ENCODE peak calls at places on chromosomes 12 and 14, in seven cellular contexts. P, V, T, C, A, H and J are unnamed samples.

GRCh38 chr12:64877363-64878004 is 53.0 kb downstream of the TBC1D30 start:
- DNase-seq in P (no peak), C (no peak), V (no peak), A (no peak), H (no peak), T (no peak), J (no peak)

GRCh38 chr14:90760591-90761316 is 55.5 kb downstream of the TTC7B start:
- DNase-seq in A (no peak), H (no peak), P (no peak), T (no peak), V (no peak), C (no peak), J (peak)

GRCh38 chr12:68113644-68114043 is 45.9 kb downstream of the IFNG start:
- DNase-seq in C (no peak), H (peak), V (peak), T (no peak), P (peak), A (no peak), J (peak)

GRCh38 chr14:104224516-104225281 is 86.3 kb downstream of the KIF26A start:
- DNase-seq in V (no peak), T (no peak), A (no peak), P (no peak), C (no peak), H (peak), J (peak)

GRCh38 chr12:42213023-42213422 is 25.0 kb downstream of the YAF2 start:
- DNase-seq in H (peak), T (no peak), V (no peak), A (no peak), C (no peak), P (no peak), J (no peak)

GRCh38 chr14:104129556-104129955 is 8.8 kb upstream of the KIF26A start:
- DNase-seq in T (no peak), H (no peak), A (no peak), C (no peak), P (no peak), V (no peak), J (no peak)

GRCh38 chr12:57404966-57405640 is 25.7 kb downstream of the R3HDM2 start:
- DNase-seq in V (no peak), P (no peak), A (no peak), H (no peak), C (no peak), T (no peak), J (no peak)

GRCh38 chr12:71092290-71092689 is 65.5 kb downstream of the TSPAN8 start:
- DNase-seq in V (no peak), C (no peak), A (no peak), P (no peak), T (no peak), H (no peak), J (no peak)